ENCODE peak calls at places on chromosomes 3 and 15, in four cellular contexts. E is IMR-90, R is H9, P is H1. A is an unnamed sample.

GRCh38 chr3:135503429-135504083 is 462.0 kb upstream of the PPP2R3A start:
- DNase-seq in R (peak; percentile 89), E (peak; percentile 51), P (peak; percentile 95), A (peak; percentile 84)

GRCh38 chr3:59245879-59246501 is 196.2 kb upstream of the CFAP20DC start:
- DNase-seq in R (no peak), P (no peak), E (peak; percentile 91), A (peak; percentile 31)

GRCh38 chr3:52339612-52340011 is 23.5 kb downstream of the DNAH1 start:
- DNase-seq in P (no peak), R (peak; percentile 47), E (peak; percentile 87), A (peak; percentile 86)

GRCh38 chr3:48247401-48247807 is 6.5 kb downstream of the ZNF589 start:
- DNase-seq in E (no peak), P (no peak), R (no peak), A (peak; percentile 45)

GRCh38 chr3:11661827-11662226 is 18.1 kb upstream of the VGLL4 start:
- DNase-seq in P (no peak), R (no peak), E (peak; percentile 80), A (no peak)

GRCh38 chr3:147015334-147015733 is 391.0 kb downstream of the ZIC4 start:
- DNase-seq in E (no peak), P (no peak), R (no peak), A (peak; percentile 16)

GRCh38 chr3:28317438-28318022 is 31.0 kb upstream of the ZCWPW2 start:
- DNase-seq in E (peak; percentile 38), R (no peak), P (no peak), A (peak; percentile 62)

GRCh38 chr15:31297880-31298456 is 28.7 kb upstream of the KLF13 start:
- DNase-seq in E (no peak), R (no peak), P (peak; percentile 37), A (no peak)

GRCh38 chr3:147554332-147554731 is 145.2 kb downstream of the ZIC1 start:
- DNase-seq in R (no peak), E (no peak), P (no peak), A (no peak)

GRCh38 chr3:177657243-177657642 is 460.0 kb upstream of the TBL1XR1 start:
- DNase-seq in R (no peak), P (no peak), E (no peak), A (no peak)

GRCh38 chr3:158226429-158226828 is 116.5 kb downstream of the RSRC1 start:
- DNase-seq in R (no peak), P (no peak), E (no peak), A (no peak)
- H3K56ac ChIP-seq in R (no peak overlapping the region), P (no peak overlapping the region), E (no peak overlapping the region), A (no peak overlapping the region)

DNA sequence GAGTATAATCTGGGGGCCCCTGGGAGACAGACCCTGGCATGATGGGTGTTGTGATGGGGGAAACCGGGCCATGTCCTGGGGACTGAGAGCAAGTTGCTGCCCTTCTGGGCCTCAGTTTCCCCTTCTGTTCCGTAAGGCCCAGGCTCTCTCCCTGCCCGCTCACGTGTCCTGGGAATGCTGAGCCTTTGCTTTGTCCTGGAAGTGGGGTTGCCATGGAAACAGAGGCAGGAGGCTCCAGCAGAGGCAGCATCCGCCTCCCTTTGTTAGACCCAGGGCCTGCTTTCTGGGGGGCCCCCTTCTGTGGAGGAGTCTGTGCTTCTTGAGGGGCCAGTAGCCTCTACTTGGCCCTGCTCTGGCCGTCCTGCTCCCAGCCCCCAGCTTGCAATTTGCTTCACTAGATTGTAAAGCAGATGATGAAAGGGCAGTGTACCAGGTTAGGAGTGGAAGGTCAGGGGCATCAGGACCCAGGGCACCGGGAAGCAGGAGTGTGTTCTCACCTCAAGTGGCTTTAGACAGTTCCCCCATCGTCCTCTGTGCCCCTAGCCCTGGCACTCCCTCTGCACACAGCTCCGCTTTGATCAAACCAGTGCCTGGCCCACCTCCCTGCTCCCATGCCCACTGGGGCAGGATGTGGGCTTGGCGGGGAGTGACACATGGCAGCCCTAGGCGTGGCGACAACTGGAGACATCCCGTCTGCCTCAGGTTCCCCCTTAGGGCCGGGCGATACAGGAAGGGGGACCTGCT is 105.6 kb downstream of the FBLN2 start:
- DNase-seq in R (no peak), P (peak; percentile 58), E (no peak), A (peak; percentile 68)
- H2AK5ac ChIP-seq in R (no peak overlapping the region), P (peak overlapping the region; percentile 34), E (no peak overlapping the region), A (no peak overlapping the region)

GRCh38 chr15:59647085-59647484 is 10.2 kb downstream of the GTF2A2 start:
- DNase-seq in R (no peak), P (no peak), E (no peak), A (no peak)
- H3K56ac ChIP-seq in R (no peak overlapping the region), P (no peak overlapping the region), E (no peak overlapping the region), A (no peak overlapping the region)

DNA sequence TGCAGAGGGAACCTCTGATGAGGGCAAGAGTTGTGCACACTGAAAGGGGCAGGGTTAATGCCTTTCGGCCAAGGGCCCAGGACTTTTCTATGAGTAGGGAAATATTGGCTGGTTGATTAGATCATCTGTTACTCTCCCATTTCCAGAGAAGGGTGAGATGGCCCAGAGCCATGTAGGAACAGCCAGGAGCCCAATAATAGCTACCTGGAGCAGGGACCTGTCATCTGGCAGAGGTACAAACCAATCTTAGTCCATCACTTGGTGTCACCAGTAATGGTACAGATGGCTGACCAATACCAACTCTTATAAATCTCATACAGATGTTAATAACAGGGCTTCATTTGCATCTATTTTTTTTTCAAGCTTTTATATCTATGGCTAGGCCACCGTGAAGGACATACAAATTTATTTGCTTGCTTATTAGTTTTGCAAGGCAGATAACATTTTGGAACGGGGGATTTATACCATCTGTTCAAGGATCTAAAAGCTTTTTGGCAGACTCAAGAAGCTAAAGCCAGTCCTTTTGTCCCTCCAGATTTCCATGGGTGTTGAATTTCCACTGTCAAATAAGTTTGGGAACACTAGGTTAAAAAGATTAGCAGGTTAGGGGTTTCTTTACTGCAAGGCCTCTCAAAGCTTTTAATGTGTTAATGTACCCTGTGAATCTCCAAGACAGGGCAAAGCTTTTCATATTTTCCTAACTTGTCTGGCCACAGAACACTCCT is 79.3 kb downstream of the TNIK start:
- DNase-seq in R (no peak), P (no peak), E (no peak), A (no peak)
- H2AK5ac ChIP-seq in R (no peak overlapping the region), P (no peak overlapping the region), E (no peak overlapping the region), A (no peak overlapping the region)

GRCh38 chr3:158528306-158528705 is 42.7 kb upstream of the MLF1 start:
- DNase-seq in R (no peak), P (no peak), E (no peak), A (no peak)
- H3K56ac ChIP-seq in R (no peak overlapping the region), P (no peak overlapping the region), E (no peak overlapping the region), A (no peak overlapping the region)

DNA sequence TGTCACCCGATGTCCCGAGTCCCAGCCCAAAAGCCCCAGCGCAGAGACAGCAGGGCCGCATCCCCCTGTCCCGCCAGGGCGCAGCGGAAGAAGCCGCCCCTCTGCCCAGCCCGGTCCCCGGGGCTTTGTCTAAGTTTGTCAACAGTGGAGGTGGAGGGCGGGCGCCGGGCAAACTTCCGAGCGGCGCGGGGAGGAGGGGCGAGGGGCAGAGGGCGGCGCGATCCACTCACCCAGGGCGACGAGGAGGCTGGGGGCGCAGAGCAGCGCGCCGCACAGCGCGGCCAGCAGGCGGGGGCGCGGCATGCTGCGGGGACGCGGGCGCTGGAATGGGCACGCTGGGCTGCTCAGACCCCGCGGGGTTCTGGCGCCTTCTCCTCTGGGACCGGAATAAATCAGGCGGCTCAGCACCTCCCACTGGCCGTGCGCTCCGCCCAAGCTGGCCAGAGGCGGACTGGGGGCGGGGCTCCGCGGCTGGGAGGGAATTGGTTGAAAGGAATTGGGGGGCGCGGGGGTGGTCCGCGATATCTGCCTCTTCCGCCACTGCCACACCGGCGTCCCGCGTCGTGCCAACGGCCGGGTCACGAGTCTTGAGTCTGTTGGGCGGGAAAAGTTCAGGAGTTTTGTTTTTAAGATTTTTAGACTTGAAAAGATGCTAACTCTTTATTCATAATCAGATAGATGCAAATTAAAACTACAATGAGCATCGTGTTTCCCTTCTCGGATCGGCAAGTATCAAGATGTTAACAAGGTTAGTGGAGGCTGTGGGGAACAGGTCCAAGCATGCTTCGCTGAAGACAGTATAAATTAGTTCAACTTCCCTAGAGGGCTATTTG is at the start of gene MFGE8:
- DNase-seq in R (peak; percentile 92), E (peak; percentile 72), P (peak; percentile 96), A (peak; percentile 90)
- H2AK5ac ChIP-seq in R (no peak within 1 kb of the TSS), E (peak within 1 kb of the TSS; percentile 97), P (no peak within 1 kb of the TSS), A (no peak within 1 kb of the TSS)

GRCh38 chr15:67422296-67422695 is 98.6 kb upstream of the C15orf61 start:
- DNase-seq in P (no peak), R (no peak), E (no peak), A (no peak)
- H3K56ac ChIP-seq in P (no peak overlapping the region), R (no peak overlapping the region), E (no peak overlapping the region), A (no peak overlapping the region)

DNA sequence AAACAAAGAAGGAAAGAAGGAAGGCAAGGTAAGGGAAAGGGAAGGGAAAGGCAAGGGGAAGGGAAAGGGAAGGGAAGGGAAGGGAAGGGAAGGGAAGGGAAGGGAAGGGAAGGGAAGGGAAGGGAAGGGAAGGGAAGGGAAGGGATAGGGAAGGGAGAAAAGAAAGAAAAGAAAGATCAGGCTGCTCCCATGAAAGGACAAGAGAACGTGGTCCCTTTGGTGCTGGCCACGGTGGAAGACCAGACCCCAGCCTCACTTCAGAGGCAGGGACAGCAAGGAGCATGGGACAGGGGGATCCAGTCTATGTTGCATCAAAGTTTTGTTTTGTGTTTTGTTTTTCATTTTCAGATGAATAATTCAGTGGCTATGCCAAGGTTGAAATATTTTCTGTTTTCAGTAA is 111.4 kb upstream of the IGF1R start:
- DNase-seq in R (no peak), P (no peak), E (no peak), A (no peak)
- H2AK5ac ChIP-seq in R (no peak overlapping the region), P (no peak overlapping the region), E (no peak overlapping the region), A (no peak overlapping the region)

GRCh38 chr15:78625621-78626280 is 5.0 kb upstream of the CHRNA3 start:
- DNase-seq in P (no peak), E (no peak), R (no peak), A (no peak)

GRCh38 chr15:78623786-78624497 is 3.1 kb upstream of the CHRNA3 start:
- DNase-seq in R (no peak), P (no peak), E (no peak), A (no peak)

GRCh38 chr15:78626611-78627010 is 5.8 kb upstream of the CHRNA3 start:
- DNase-seq in E (no peak), P (no peak), R (no peak), A (no peak)

GRCh38 chr15:78621810-78622402 is 1.1 kb upstream of the CHRNA3 start:
- DNase-seq in P (peak; percentile 41), R (no peak), E (no peak), A (no peak)

GRCh38 chr15:78624651-78625590 is 4.1 kb upstream of the CHRNA3 start:
- DNase-seq in E (no peak), P (no peak), R (no peak), A (no peak)
- H3K56ac ChIP-seq in E (no peak overlapping the region), P (no peak overlapping the region), R (no peak overlapping the region), A (no peak overlapping the region)

DNA sequence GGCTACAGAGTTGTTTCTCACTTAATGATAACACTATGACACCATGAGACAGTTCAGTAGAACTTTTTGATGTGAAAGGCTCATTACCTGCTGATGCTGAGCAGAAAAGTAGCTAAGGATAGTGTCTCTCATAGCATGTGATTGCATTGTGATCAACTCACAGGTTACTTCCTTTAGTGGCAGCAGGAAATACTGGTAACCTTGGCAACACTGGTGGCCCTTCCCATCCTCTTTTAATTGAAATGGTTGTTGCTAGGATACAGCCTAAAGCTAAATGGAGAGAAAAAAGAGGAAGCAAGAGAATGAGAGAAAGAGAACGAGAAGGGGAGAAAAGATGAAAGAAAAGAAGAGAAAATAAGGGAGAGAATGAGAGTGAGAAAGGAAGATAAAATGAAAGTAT is 204.7 kb upstream of the GAP43 start:
- DNase-seq in R (no peak), E (no peak), P (no peak), A (peak; percentile 63)
- H2AK5ac ChIP-seq in R (no peak overlapping the region), E (no peak overlapping the region), P (no peak overlapping the region), A (no peak overlapping the region)

A was measured in mesendoderm.